ENCODE peak calls at places on chromosome 4, in eight cellular contexts. One of them, this sample, is unnamed.

GRCh38 chr4:2837904-2838496 is 5.6 kb upstream of the ADD1 start:
- DNase-seq in breast epithelium: no peak
- DNase-seq in uterus: peak
- DNase-seq in upper lobe of left lung: peak
- DNase-seq in HepG2: no peak
- DNase-seq in esophagus muscularis mucosa: no peak
- DNase-seq in right lobe of liver: peak
- DNase-seq in tibial nerve: no peak
- DNase-seq in this sample: peak

GRCh38 chr4:560061-560460 is 16.0 kb downstream of the TMEM271 start:
- DNase-seq in breast epithelium: no peak
- DNase-seq in uterus: no peak
- DNase-seq in upper lobe of left lung: no peak
- DNase-seq in HepG2: no peak
- DNase-seq in esophagus muscularis mucosa: peak
- DNase-seq in right lobe of liver: no peak
- DNase-seq in tibial nerve: no peak
- DNase-seq in this sample: no peak

GRCh38 chr4:152935138-152935537 is 985 bp upstream of the FHDC1 start:
- DNase-seq in breast epithelium: peak
- DNase-seq in uterus: no peak
- DNase-seq in upper lobe of left lung: peak
- DNase-seq in HepG2: no peak
- DNase-seq in esophagus muscularis mucosa: no peak
- DNase-seq in right lobe of liver: no peak
- DNase-seq in tibial nerve: no peak
- DNase-seq in this sample: peak

GRCh38 chr4:31613946-31614623 is 893.9 kb downstream of the PCDH7 start:
- DNase-seq in breast epithelium: no peak
- DNase-seq in uterus: no peak
- DNase-seq in upper lobe of left lung: no peak
- DNase-seq in HepG2: no peak
- DNase-seq in esophagus muscularis mucosa: no peak
- DNase-seq in right lobe of liver: no peak
- DNase-seq in tibial nerve: no peak
- DNase-seq in this sample: no peak

GRCh38 chr4:151302432-151302831 is 23.0 kb downstream of the SH3D19 start:
- DNase-seq in breast epithelium: no peak
- DNase-seq in uterus: no peak
- DNase-seq in upper lobe of left lung: no peak
- DNase-seq in HepG2: peak
- DNase-seq in esophagus muscularis mucosa: peak
- DNase-seq in right lobe of liver: no peak
- DNase-seq in tibial nerve: no peak
- DNase-seq in this sample: no peak

GRCh38 chr4:85600501-85600900 is 125.6 kb downstream of the ARHGAP24 start:
- DNase-seq in breast epithelium: no peak
- DNase-seq in uterus: no peak
- DNase-seq in upper lobe of left lung: no peak
- DNase-seq in HepG2: no peak
- DNase-seq in esophagus muscularis mucosa: no peak
- DNase-seq in right lobe of liver: no peak
- DNase-seq in tibial nerve: no peak
- DNase-seq in this sample: no peak

GRCh38 chr4:115042496-115042895 is 70.9 kb downstream of the NDST4 start:
- DNase-seq in breast epithelium: no peak
- DNase-seq in uterus: no peak
- DNase-seq in upper lobe of left lung: no peak
- DNase-seq in HepG2: peak
- DNase-seq in esophagus muscularis mucosa: no peak
- DNase-seq in right lobe of liver: no peak
- DNase-seq in tibial nerve: no peak
- DNase-seq in this sample: no peak

GRCh38 chr4:172104534-172104933 is 291.3 kb downstream of the GALNTL6 start:
- DNase-seq in breast epithelium: no peak
- DNase-seq in uterus: no peak
- DNase-seq in upper lobe of left lung: no peak
- DNase-seq in HepG2: no peak
- DNase-seq in esophagus muscularis mucosa: no peak
- DNase-seq in right lobe of liver: no peak
- DNase-seq in tibial nerve: no peak
- DNase-seq in this sample: no peak

GRCh38 chr4:151808120-151808529 is 47.3 kb upstream of the GATB start:
- DNase-seq in breast epithelium: no peak
- DNase-seq in uterus: no peak
- DNase-seq in upper lobe of left lung: no peak
- DNase-seq in HepG2: no peak
- DNase-seq in esophagus muscularis mucosa: no peak
- DNase-seq in right lobe of liver: no peak
- DNase-seq in tibial nerve: no peak
- DNase-seq in this sample: no peak

GRCh38 chr4:47692691-47693090 is 145.2 kb downstream of the CORIN start:
- DNase-seq in breast epithelium: no peak
- DNase-seq in uterus: no peak
- DNase-seq in upper lobe of left lung: no peak
- DNase-seq in HepG2: no peak
- DNase-seq in esophagus muscularis mucosa: no peak
- DNase-seq in right lobe of liver: no peak
- DNase-seq in tibial nerve: no peak
- DNase-seq in this sample: no peak

GRCh38 chr4:48790581-48790980 is 10.5 kb upstream of the FRYL start:
- DNase-seq in breast epithelium: no peak
- DNase-seq in uterus: no peak
- DNase-seq in upper lobe of left lung: no peak
- DNase-seq in HepG2: no peak
- DNase-seq in esophagus muscularis mucosa: no peak
- DNase-seq in right lobe of liver: no peak
- DNase-seq in tibial nerve: no peak
- DNase-seq in this sample: no peak

GRCh38 chr4:53937918-53938317 is 126.5 kb downstream of the CHIC2 start:
- DNase-seq in breast epithelium: no peak
- DNase-seq in uterus: peak
- DNase-seq in upper lobe of left lung: no peak
- DNase-seq in HepG2: no peak
- DNase-seq in esophagus muscularis mucosa: no peak
- DNase-seq in right lobe of liver: no peak
- DNase-seq in tibial nerve: no peak
- DNase-seq in this sample: no peak

GRCh38 chr4:143246977-143247376 is 62.3 kb downstream of the USP38 start:
- DNase-seq in breast epithelium: no peak
- DNase-seq in uterus: no peak
- DNase-seq in upper lobe of left lung: no peak
- DNase-seq in HepG2: no peak
- DNase-seq in esophagus muscularis mucosa: no peak
- DNase-seq in right lobe of liver: no peak
- DNase-seq in tibial nerve: no peak
- DNase-seq in this sample: no peak
- TF ChIP-seq POLR2A in breast epithelium: no peak
- TF ChIP-seq POLR2A in uterus: no peak
- TF ChIP-seq POLR2A in upper lobe of left lung: no peak
- TF ChIP-seq POLR2A in HepG2: no peak
- TF ChIP-seq POLR2A in esophagus muscularis mucosa: no peak
- TF ChIP-seq POLR2A in right lobe of liver: no peak
- TF ChIP-seq POLR2A in tibial nerve: no peak
- TF ChIP-seq POLR2A in this sample: no peak

DNA sequence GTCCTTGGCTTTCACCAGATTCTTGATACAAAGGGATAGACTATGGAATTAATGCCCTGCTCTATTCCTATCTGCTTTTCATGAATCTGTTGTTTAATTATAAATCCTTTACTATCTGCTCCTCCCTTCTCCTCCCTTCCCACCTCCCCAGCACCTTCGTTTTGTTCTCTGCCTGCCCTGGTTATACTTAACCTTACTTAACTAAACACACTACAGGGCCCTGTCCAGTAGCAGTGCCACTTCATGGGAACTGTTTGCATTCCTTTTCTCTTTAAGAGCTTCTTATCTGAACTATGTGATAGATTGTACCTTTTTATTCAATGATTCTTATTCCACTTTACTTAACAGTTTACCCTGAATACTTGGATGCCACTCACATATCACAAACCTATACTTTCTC is 830 bp downstream of the HOPX start:
- DNase-seq in breast epithelium: no peak
- DNase-seq in uterus: no peak
- DNase-seq in upper lobe of left lung: peak
- DNase-seq in HepG2: no peak
- DNase-seq in esophagus muscularis mucosa: no peak
- DNase-seq in right lobe of liver: no peak
- DNase-seq in tibial nerve: no peak
- DNase-seq in this sample: no peak
- TF ChIP-seq POLR2A in breast epithelium: no peak
- TF ChIP-seq POLR2A in uterus: no peak
- TF ChIP-seq POLR2A in upper lobe of left lung: peak
- TF ChIP-seq POLR2A in HepG2: no peak
- TF ChIP-seq POLR2A in esophagus muscularis mucosa: no peak
- TF ChIP-seq POLR2A in right lobe of liver: no peak
- TF ChIP-seq POLR2A in tibial nerve: no peak
- TF ChIP-seq POLR2A in this sample: no peak

GRCh38 chr4:139557506-139558110 is 1.6 kb upstream of the SETD7 start:
- DNase-seq in breast epithelium: no peak
- DNase-seq in uterus: no peak
- DNase-seq in upper lobe of left lung: peak
- DNase-seq in HepG2: no peak
- DNase-seq in esophagus muscularis mucosa: no peak
- DNase-seq in right lobe of liver: no peak
- DNase-seq in tibial nerve: no peak
- DNase-seq in this sample: no peak

GRCh38 chr4:139558235-139559094 is 2.4 kb upstream of the SETD7 start:
- DNase-seq in breast epithelium: no peak
- DNase-seq in uterus: no peak
- DNase-seq in upper lobe of left lung: no peak
- DNase-seq in HepG2: no peak
- DNase-seq in esophagus muscularis mucosa: no peak
- DNase-seq in right lobe of liver: no peak
- DNase-seq in tibial nerve: no peak
- DNase-seq in this sample: no peak

GRCh38 chr4:139556071-139556734 is at the start of gene SETD7:
- DNase-seq in breast epithelium: peak
- DNase-seq in uterus: peak
- DNase-seq in upper lobe of left lung: peak
- DNase-seq in HepG2: no peak
- DNase-seq in esophagus muscularis mucosa: peak
- DNase-seq in right lobe of liver: peak
- DNase-seq in tibial nerve: peak
- DNase-seq in this sample: peak

GRCh38 chr4:139555705-139556070 is 331 bp downstream of the SETD7 start:
- DNase-seq in breast epithelium: peak
- DNase-seq in uterus: peak
- DNase-seq in upper lobe of left lung: peak
- DNase-seq in HepG2: no peak
- DNase-seq in esophagus muscularis mucosa: no peak
- DNase-seq in right lobe of liver: peak
- DNase-seq in tibial nerve: peak
- DNase-seq in this sample: no peak

GRCh38 chr4:139556735-139557505 is 901 bp upstream of the SETD7 start:
- DNase-seq in breast epithelium: peak
- DNase-seq in uterus: peak
- DNase-seq in upper lobe of left lung: peak
- DNase-seq in HepG2: no peak
- DNase-seq in esophagus muscularis mucosa: no peak
- DNase-seq in right lobe of liver: peak
- DNase-seq in tibial nerve: peak
- DNase-seq in this sample: peak
- TF ChIP-seq POLR2A in breast epithelium: no peak
- TF ChIP-seq POLR2A in uterus: no peak
- TF ChIP-seq POLR2A in upper lobe of left lung: peak
- TF ChIP-seq POLR2A in HepG2: no peak
- TF ChIP-seq POLR2A in esophagus muscularis mucosa: no peak
- TF ChIP-seq POLR2A in right lobe of liver: no peak
- TF ChIP-seq POLR2A in tibial nerve: no peak
- TF ChIP-seq POLR2A in this sample: no peak

GRCh38 chr4:82042042-82042441 is 331.7 kb downstream of the HNRNPD start:
- DNase-seq in breast epithelium: no peak
- DNase-seq in uterus: no peak
- DNase-seq in upper lobe of left lung: no peak
- DNase-seq in HepG2: no peak
- DNase-seq in esophagus muscularis mucosa: no peak
- DNase-seq in right lobe of liver: no peak
- DNase-seq in tibial nerve: no peak
- DNase-seq in this sample: no peak

GRCh38 chr4:82043809-82044137 is 330.0 kb downstream of the HNRNPD start:
- DNase-seq in breast epithelium: no peak
- DNase-seq in uterus: no peak
- DNase-seq in upper lobe of left lung: no peak
- DNase-seq in HepG2: no peak
- DNase-seq in esophagus muscularis mucosa: no peak
- DNase-seq in right lobe of liver: no peak
- DNase-seq in tibial nerve: no peak
- DNase-seq in this sample: no peak

GRCh38 chr4:82045267-82045666 is 328.5 kb downstream of the HNRNPD start:
- DNase-seq in breast epithelium: no peak
- DNase-seq in uterus: no peak
- DNase-seq in upper lobe of left lung: no peak
- DNase-seq in HepG2: no peak
- DNase-seq in esophagus muscularis mucosa: no peak
- DNase-seq in right lobe of liver: no peak
- DNase-seq in tibial nerve: no peak
- DNase-seq in this sample: no peak

GRCh38 chr4:82043081-82043808 is 330.5 kb downstream of the HNRNPD start:
- DNase-seq in breast epithelium: no peak
- DNase-seq in uterus: no peak
- DNase-seq in upper lobe of left lung: peak
- DNase-seq in HepG2: peak
- DNase-seq in esophagus muscularis mucosa: no peak
- DNase-seq in right lobe of liver: peak
- DNase-seq in tibial nerve: no peak
- DNase-seq in this sample: no peak

GRCh38 chr4:82044141-82044993 is 329.4 kb downstream of the HNRNPD start:
- DNase-seq in breast epithelium: no peak
- DNase-seq in uterus: peak
- DNase-seq in upper lobe of left lung: peak
- DNase-seq in HepG2: no peak
- DNase-seq in esophagus muscularis mucosa: no peak
- DNase-seq in right lobe of liver: peak
- DNase-seq in tibial nerve: peak
- DNase-seq in this sample: no peak
- TF ChIP-seq POLR2A in breast epithelium: no peak
- TF ChIP-seq POLR2A in uterus: no peak
- TF ChIP-seq POLR2A in upper lobe of left lung: no peak
- TF ChIP-seq POLR2A in HepG2: no peak
- TF ChIP-seq POLR2A in esophagus muscularis mucosa: no peak
- TF ChIP-seq POLR2A in right lobe of liver: no peak
- TF ChIP-seq POLR2A in tibial nerve: no peak
- TF ChIP-seq POLR2A in this sample: no peak

GRCh38 chr4:122826596-122827257 is at the start of gene FGF2:
- DNase-seq in breast epithelium: peak
- DNase-seq in uterus: peak
- DNase-seq in upper lobe of left lung: peak
- DNase-seq in HepG2: no peak
- DNase-seq in esophagus muscularis mucosa: no peak
- DNase-seq in right lobe of liver: peak
- DNase-seq in tibial nerve: peak
- DNase-seq in this sample: peak
- TF ChIP-seq POLR2A in breast epithelium: no peak
- TF ChIP-seq POLR2A in uterus: no peak
- TF ChIP-seq POLR2A in upper lobe of left lung: no peak
- TF ChIP-seq POLR2A in HepG2: no peak
- TF ChIP-seq POLR2A in esophagus muscularis mucosa: no peak
- TF ChIP-seq POLR2A in right lobe of liver: no peak
- TF ChIP-seq POLR2A in tibial nerve: peak
- TF ChIP-seq POLR2A in this sample: no peak